ENCODE peak calls at places on chromosome 6, in five cellular contexts. S is H1, U is fibroblast of lung, K is H9, O is MM.1S. L is an unnamed sample.

GRCh38 chr6:101284131-101284530 is 109.4 kb upstream of the GRIK2 start:
- DNase-seq in O (no peak), U (no peak), S (no peak), K (no peak), L (no peak)

GRCh38 chr6:134902074-134902861 is 47.6 kb downstream of the ALDH8A1 start:
- DNase-seq in S (no peak), K (no peak), O (no peak), U (no peak), L (no peak)

GRCh38 chr6:133983099-133983939 is 30.3 kb downstream of the TBPL1 start:
- DNase-seq in K (no peak), S (no peak), U (peak), O (no peak), L (no peak)

GRCh38 chr6:83199865-83200230 is 6.7 kb downstream of the RWDD2A start:
- DNase-seq in S (no peak), O (no peak), K (no peak), U (peak), L (no peak)

GRCh38 chr6:159044899-159045727 is at the start of gene TAGAP:
- DNase-seq in O (peak), U (no peak), K (no peak), S (no peak), L (peak)

GRCh38 chr6:57259064-57259463 is 37.0 kb upstream of the RAB23 start:
- DNase-seq in S (no peak), O (no peak), U (no peak), K (no peak), L (no peak)

GRCh38 chr6:147257760-147258159 is 53.5 kb downstream of the STXBP5 start:
- DNase-seq in S (no peak), K (no peak), O (no peak), U (no peak), L (no peak)

GRCh38 chr6:134374486-134374885 is 56.6 kb upstream of the SGK1 start:
- DNase-seq in O (no peak), K (no peak), U (peak), S (no peak), L (no peak)

GRCh38 chr6:106469882-106470281 is 109.4 kb downstream of the CRYBG1 start:
- DNase-seq in O (no peak), K (no peak), S (no peak), U (no peak), L (no peak)

GRCh38 chr6:152696543-152696942 is 1.2 kb upstream of the MYCT1 start:
- DNase-seq in K (no peak), S (no peak), U (peak), O (no peak), L (no peak)

GRCh38 chr6:133203344-133203697 is 37.8 kb upstream of the EYA4 start:
- DNase-seq in U (no peak), O (no peak), K (no peak), S (no peak), L (no peak)

GRCh38 chr6:34130870-34131269 is 15.0 kb downstream of the GRM4 start:
- DNase-seq in S (no peak), O (no peak), U (no peak), K (no peak), L (no peak)

GRCh38 chr6:32176476-32177181 is 745 bp upstream of the AGPAT1 start:
- DNase-seq in O (no peak), U (peak), K (no peak), S (no peak), L (no peak)

GRCh38 chr6:5682530-5682929 is 324.2 kb downstream of the NRN1 start:
- DNase-seq in S (no peak), K (no peak), O (no peak), U (no peak), L (no peak)

GRCh38 chr6:7587631-7588100 is 2.3 kb upstream of the SNRNP48 start:
- DNase-seq in K (no peak), U (peak), S (no peak), O (no peak), L (no peak)

GRCh38 chr6:33144373-33144772 is 47.9 kb downstream of the COL11A2 start:
- DNase-seq in U (peak), K (no peak), S (no peak), O (no peak), L (no peak)

GRCh38 chr6:31876357-31876756 is 2.4 kb downstream of the SLC44A4 start:
- DNase-seq in O (no peak), S (no peak), K (no peak), U (no peak), L (no peak)

GRCh38 chr6:44356432-44356950 is 14.0 kb downstream of the SPATS1 start:
- DNase-seq in S (no peak), O (no peak), U (no peak), K (no peak), L (no peak)

GRCh38 chr6:34295721-34296120 is 46.9 kb upstream of the SMIM29 start:
- DNase-seq in O (peak), U (peak), K (no peak), S (no peak), L (peak)

GRCh38 chr6:66814156-66814555 is 1107.1 kb upstream of the EYS start:
- DNase-seq in S (no peak), U (peak), K (no peak), O (no peak), L (no peak)

GRCh38 chr6:42452171-42453026 is 673 bp upstream of the TRERF1 start:
- DNase-seq in K (peak), O (peak), S (no peak), U (peak), L (peak)

GRCh38 chr6:105041880-105042279 is 85.0 kb downstream of the LIN28B start:
- DNase-seq in K (no peak), S (no peak), U (peak), O (no peak), L (no peak)

GRCh38 chr6:3360727-3361045 is 96.2 kb downstream of the SLC22A23 start:
- DNase-seq in O (no peak), U (no peak), S (no peak), K (no peak), L (no peak)
- H3K27ac ChIP-seq in O (no peak), U (no peak), S (no peak), K (no peak), L (no peak)

DNA sequence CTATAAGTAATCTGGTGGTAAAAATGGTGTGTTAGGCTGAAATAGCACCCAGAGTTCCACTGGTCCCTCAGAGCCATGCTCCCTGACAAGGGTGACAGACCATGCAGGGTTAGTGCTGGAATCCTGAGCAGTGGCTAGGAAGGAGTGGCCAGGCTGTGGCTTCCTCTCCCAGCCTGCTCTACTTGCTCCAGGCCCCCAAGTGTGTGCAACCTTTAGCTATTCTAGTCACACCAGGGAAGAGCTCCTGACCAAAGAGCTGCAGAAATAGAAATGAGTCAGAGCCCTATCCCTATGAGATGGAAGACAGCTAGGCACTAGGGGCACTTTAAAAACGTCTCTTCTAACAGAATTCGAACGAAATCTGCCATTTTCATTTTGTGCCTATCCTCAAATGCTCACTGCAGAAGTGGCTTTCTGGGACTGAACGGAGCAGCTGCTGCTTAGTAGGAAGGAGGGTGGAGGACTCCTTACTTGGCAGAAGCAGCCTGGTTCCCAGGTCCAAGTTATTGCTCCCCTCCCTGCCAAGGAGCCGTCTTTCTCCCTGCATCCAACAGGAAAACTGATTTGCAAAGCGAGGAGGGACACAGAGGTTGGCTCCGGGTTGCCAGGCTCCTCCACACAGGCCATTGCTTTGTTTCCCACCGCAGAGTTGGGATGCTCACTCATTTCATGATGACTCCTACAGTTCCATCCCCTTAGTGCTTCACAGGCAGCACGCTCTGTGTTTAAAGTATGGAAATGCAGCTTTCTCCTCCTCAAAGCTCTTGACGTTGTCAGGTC is 754.5 kb downstream of the C6orf118 start:
- DNase-seq in U (no peak), O (no peak), S (no peak), K (no peak), L (no peak)
- H2AFZ ChIP-seq in U (no peak), O (no peak), S (peak), K (no peak), L (no peak)

GRCh38 chr6:170287371-170287876 is 3.5 kb downstream of the DLL1 start:
- DNase-seq in S (no peak), U (no peak), O (no peak), K (no peak), L (no peak)
- H3K27ac ChIP-seq in S (no peak), U (no peak), O (no peak), K (no peak), L (no peak)

DNA sequence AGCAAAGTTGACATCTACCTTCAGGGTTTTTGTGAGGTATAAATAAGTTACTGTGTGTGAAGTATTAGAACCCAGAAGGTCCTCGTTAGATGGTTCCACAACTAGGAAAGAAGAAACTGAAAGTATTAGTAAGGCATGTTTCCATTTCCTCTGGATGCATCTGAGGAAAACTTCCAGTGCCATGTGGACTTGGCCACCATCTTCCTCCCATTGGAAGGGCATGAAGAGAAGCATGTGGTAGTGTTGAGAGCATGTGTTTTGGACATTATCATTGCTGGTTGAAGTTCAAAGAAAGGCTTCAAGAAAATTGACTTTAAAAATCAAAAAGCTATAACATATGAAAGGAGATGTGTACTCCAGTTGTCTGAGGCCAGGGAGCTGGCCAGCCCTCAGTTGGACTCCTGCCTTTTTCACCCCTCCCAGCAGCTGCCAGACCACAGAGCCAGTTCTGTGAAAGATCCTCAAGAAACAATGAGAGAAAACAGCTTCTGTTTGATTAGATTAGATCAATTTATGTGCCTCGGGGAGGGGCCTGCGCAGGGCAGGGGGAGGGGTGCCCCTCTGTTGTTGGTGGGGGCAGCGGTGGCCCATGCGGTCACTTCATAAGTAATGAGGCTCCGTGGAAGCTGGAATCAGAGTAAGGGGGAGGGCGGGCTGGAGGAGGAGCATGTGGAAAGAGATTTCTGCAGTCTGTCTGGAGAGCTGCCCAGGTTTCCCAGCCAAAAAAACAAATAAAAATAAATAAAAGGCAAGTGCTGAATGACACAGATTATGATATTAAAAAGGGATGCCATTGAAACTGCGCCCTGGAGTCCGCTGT is 154.0 kb downstream of the JARID2 start:
- DNase-seq in S (no peak), K (no peak), U (peak), O (no peak), L (no peak)
- H2AFZ ChIP-seq in S (no peak), K (no peak), U (no peak), O (no peak), L (no peak)

DNA sequence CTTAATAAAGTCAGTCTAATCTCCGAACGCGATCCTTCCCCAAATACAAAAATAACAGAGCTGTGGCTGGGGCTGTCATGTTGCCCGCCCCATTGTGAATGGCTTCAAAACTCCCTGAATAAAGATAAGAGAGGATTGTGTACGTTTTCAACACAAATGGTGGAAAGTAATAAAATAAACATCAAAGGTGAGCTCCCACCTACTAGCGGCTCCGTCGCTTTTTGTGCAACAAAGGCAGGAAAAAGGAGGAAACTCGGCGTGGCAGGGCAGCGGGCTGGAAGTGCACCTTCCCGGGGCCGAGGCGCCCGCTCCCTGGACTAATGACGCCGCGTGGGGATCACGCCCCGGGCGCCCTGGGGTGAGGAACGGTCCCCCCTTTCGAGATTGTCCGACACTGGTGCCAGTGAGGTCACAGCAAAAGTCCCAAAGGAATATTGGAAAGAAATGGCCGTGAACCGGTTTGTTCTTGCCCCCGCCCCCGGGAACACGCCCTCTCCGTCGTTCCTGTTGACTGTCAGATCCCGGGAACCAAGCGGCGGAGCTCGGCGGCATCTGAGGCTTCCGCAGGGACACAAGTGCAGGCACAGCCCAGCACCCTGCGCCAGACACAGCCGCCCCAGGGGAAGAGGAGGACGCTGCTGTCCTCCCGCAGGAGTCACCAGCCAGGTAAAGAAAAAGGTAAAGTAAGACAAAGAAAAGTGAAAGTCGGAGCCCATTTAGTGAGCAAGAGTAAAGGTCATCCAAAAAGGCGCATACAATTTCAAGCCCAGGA is 1.1 kb upstream of the FOXQ1 start:
- DNase-seq in S (no peak), K (peak), U (no peak), O (no peak), L (no peak)
- H3K27ac ChIP-seq in S (no peak), K (no peak), U (no peak), O (no peak), L (no peak)

DNA sequence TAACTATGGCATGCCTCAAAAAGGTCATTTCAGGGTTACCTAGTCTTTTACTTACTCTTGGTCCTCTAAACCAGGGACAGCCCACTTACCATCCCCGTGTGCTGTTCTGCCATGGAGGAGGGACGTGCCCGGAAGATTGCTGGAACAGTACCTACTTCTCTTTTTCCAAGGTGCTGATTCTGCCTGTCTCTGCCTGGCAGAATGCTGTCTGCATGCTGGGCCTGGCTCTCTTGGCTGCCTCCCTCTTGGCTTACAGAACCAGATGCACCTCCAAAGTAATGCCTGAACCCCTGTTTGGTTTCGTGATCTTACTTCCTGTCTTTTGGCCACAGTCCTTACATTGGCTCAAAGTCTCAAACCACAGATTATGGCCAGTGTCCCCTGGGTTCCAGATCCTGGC is 120.7 kb upstream of the NT5E start:
- DNase-seq in S (no peak), O (no peak), U (no peak), K (no peak), L (no peak)
- H2AFZ ChIP-seq in S (peak), O (no peak), U (no peak), K (no peak), L (no peak)

DNA sequence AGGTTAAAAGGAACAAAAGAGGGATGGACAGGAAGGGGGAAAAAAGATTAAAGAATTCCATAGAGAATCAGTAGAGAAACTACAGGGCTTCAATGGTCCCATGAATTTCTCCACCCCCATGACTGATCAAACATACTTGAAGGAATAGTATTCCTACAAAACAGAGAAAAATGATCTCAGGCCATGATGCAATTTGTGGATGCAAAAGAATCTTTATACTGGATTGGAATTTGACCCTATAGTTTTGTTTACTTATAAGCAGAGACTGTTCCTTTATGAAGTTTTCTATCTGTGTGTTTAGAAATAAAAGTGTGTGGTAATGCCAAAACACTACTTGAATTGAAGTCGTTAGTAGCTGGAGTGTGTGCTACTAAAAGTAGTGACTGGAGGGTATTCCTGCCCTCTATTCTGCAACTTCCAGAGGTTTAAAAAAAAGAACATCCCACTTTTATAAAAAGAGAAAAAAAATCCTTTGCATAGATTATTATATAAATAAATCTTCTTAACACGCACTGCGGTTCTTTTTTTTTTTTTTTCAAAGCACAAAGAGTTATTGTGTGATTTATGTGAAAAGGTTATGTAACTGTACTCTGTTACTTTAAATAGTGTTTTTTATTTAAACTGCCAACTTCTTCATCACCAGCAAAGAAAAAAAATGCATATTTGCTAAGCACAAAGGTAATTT is 214.4 kb upstream of the CITED2 start:
- DNase-seq in O (no peak), U (peak), K (no peak), S (no peak), L (no peak)
- H3K27ac ChIP-seq in O (no peak), U (peak), K (no peak), S (no peak), L (no peak)

L was measured in OCI-LY7.